ENCODE peak calls at places on chromosomes 2 and 18, in six cellular contexts. One of them, this sample, is unnamed.

GRCh38 chr2:18362696-18363095 is 197.8 kb downstream of the RDH14 start:
- DNase-seq in ovary: no peak
- DNase-seq in psoas muscle: no peak
- DNase-seq in substantia nigra: no peak
- DNase-seq in SJSA1: no peak
- DNase-seq in retina: no peak
- DNase-seq in this sample: no peak

GRCh38 chr18:78711971-78712370 is 267.6 kb upstream of the SALL3 start:
- DNase-seq in ovary: no peak
- DNase-seq in retina: no peak
- DNase-seq in psoas muscle: no peak
- DNase-seq in SJSA1: no peak
- DNase-seq in substantia nigra: no peak
- DNase-seq in this sample: peak

GRCh38 chr2:234802845-234803171 is 149.0 kb upstream of the SH3BP4 start:
- DNase-seq in ovary: no peak
- DNase-seq in retina: no peak
- DNase-seq in substantia nigra: no peak
- DNase-seq in psoas muscle: no peak
- DNase-seq in SJSA1: no peak
- DNase-seq in this sample: no peak

GRCh38 chr18:37564796-37565137 is 831 bp downstream of the CELF4 start:
- DNase-seq in retina: peak
- DNase-seq in ovary: peak
- DNase-seq in psoas muscle: peak
- DNase-seq in substantia nigra: peak
- DNase-seq in SJSA1: no peak
- DNase-seq in this sample: peak

GRCh38 chr18:21241224-21242131 is 554 bp upstream of the GREB1L start:
- DNase-seq in SJSA1: no peak
- DNase-seq in psoas muscle: peak
- DNase-seq in ovary: peak
- DNase-seq in retina: peak
- DNase-seq in substantia nigra: no peak
- DNase-seq in this sample: no peak

GRCh38 chr18:907880-908512 is 3.3 kb downstream of the ADCYAP1 start:
- DNase-seq in substantia nigra: no peak
- DNase-seq in retina: peak
- DNase-seq in SJSA1: no peak
- DNase-seq in psoas muscle: no peak
- DNase-seq in ovary: no peak
- DNase-seq in this sample: no peak

GRCh38 chr2:136134126-136134525 is 16.2 kb upstream of the CXCR4 start:
- DNase-seq in psoas muscle: no peak
- DNase-seq in ovary: no peak
- DNase-seq in SJSA1: no peak
- DNase-seq in substantia nigra: no peak
- DNase-seq in retina: no peak
- DNase-seq in this sample: no peak

GRCh38 chr18:53757346-53757745 is 467.1 kb downstream of the MBD2 start:
- DNase-seq in ovary: no peak
- DNase-seq in substantia nigra: no peak
- DNase-seq in SJSA1: no peak
- DNase-seq in retina: no peak
- DNase-seq in psoas muscle: no peak
- DNase-seq in this sample: no peak

GRCh38 chr18:62852851-62853250 is 137.5 kb downstream of the PHLPP1 start:
- DNase-seq in SJSA1: no peak
- DNase-seq in retina: no peak
- DNase-seq in ovary: no peak
- DNase-seq in psoas muscle: no peak
- DNase-seq in substantia nigra: no peak
- DNase-seq in this sample: no peak

GRCh38 chr2:12970861-12971260 is 254.1 kb downstream of the TRIB2 start:
- DNase-seq in substantia nigra: no peak
- DNase-seq in retina: no peak
- DNase-seq in psoas muscle: no peak
- DNase-seq in SJSA1: peak
- DNase-seq in ovary: no peak
- DNase-seq in this sample: no peak

This sample was measured in sciatic nerve.